ENCODE peak calls at places on chromosome 7, in nine cellular contexts. One of them, this sample, is unnamed.

GRCh38 chr7:537911-538634 is 18.4 kb upstream of the PDGFA start:
- DNase-seq in HCT116: peak; percentile 83
- DNase-seq in stomach: peak; percentile 73
- DNase-seq in HepG2: peak; percentile 81
- DNase-seq in spleen: peak; percentile 89
- DNase-seq in breast epithelium: no peak
- DNase-seq in K562: no peak
- DNase-seq in suprapubic skin: no peak
- DNase-seq in transverse colon: peak; percentile 93
- DNase-seq in this sample: no peak

GRCh38 chr7:51647486-51647885 is 330.9 kb upstream of the COBL start:
- DNase-seq in spleen: no peak
- DNase-seq in stomach: no peak
- DNase-seq in HCT116: no peak
- DNase-seq in breast epithelium: no peak
- DNase-seq in suprapubic skin: no peak
- DNase-seq in HepG2: no peak
- DNase-seq in K562: no peak
- DNase-seq in transverse colon: no peak
- DNase-seq in this sample: no peak

GRCh38 chr7:123433665-123434064 is 100.7 kb downstream of the IQUB start:
- DNase-seq in spleen: no peak
- DNase-seq in suprapubic skin: no peak
- DNase-seq in HCT116: no peak
- DNase-seq in stomach: no peak
- DNase-seq in breast epithelium: no peak
- DNase-seq in transverse colon: no peak
- DNase-seq in K562: no peak
- DNase-seq in HepG2: no peak
- DNase-seq in this sample: no peak

GRCh38 chr7:2668401-2668800 is 19.6 kb upstream of the AMZ1 start:
- DNase-seq in HCT116: no peak
- DNase-seq in HepG2: no peak
- DNase-seq in transverse colon: no peak
- DNase-seq in K562: no peak
- DNase-seq in stomach: no peak
- DNase-seq in breast epithelium: no peak
- DNase-seq in suprapubic skin: no peak
- DNase-seq in spleen: no peak
- DNase-seq in this sample: peak; percentile 77

GRCh38 chr7:101848168-101848951 is 30.9 kb downstream of the CUX1 start:
- DNase-seq in HCT116: no peak
- DNase-seq in breast epithelium: no peak
- DNase-seq in spleen: no peak
- DNase-seq in suprapubic skin: no peak
- DNase-seq in transverse colon: no peak
- DNase-seq in K562: no peak
- DNase-seq in HepG2: no peak
- DNase-seq in stomach: no peak
- DNase-seq in this sample: peak; percentile 37

GRCh38 chr7:74475243-74475986 is 21.7 kb downstream of the GTF2IRD1 start:
- DNase-seq in K562: no peak
- DNase-seq in HepG2: no peak
- DNase-seq in transverse colon: peak; percentile 45
- DNase-seq in spleen: no peak
- DNase-seq in stomach: peak; percentile 63
- DNase-seq in HCT116: no peak
- DNase-seq in breast epithelium: peak; percentile 79
- DNase-seq in suprapubic skin: no peak
- DNase-seq in this sample: no peak

GRCh38 chr7:2261611-2262010 is 19.6 kb downstream of the NUDT1 start:
- DNase-seq in HepG2: no peak
- DNase-seq in suprapubic skin: no peak
- DNase-seq in spleen: peak; percentile 82
- DNase-seq in transverse colon: no peak
- DNase-seq in breast epithelium: no peak
- DNase-seq in K562: no peak
- DNase-seq in stomach: no peak
- DNase-seq in HCT116: no peak
- DNase-seq in this sample: no peak

GRCh38 chr7:142298009-142298408 is 40.2 kb upstream of the PRSS58 start:
- DNase-seq in transverse colon: no peak
- DNase-seq in spleen: no peak
- DNase-seq in breast epithelium: no peak
- DNase-seq in K562: peak; percentile 25
- DNase-seq in HepG2: peak; percentile 9
- DNase-seq in suprapubic skin: no peak
- DNase-seq in HCT116: peak; percentile 31
- DNase-seq in stomach: no peak
- DNase-seq in this sample: no peak

GRCh38 chr7:45726883-45727282 is 146.0 kb downstream of the CCDC201 start:
- DNase-seq in spleen: peak; percentile 68
- DNase-seq in transverse colon: no peak
- DNase-seq in HCT116: no peak
- DNase-seq in suprapubic skin: no peak
- DNase-seq in stomach: no peak
- DNase-seq in K562: no peak
- DNase-seq in HepG2: no peak
- DNase-seq in breast epithelium: no peak
- DNase-seq in this sample: no peak

GRCh38 chr7:87935373-87935706 is 1.3 kb downstream of the ADAM22 start:
- DNase-seq in HepG2: no peak
- DNase-seq in breast epithelium: no peak
- DNase-seq in suprapubic skin: no peak
- DNase-seq in HCT116: no peak
- DNase-seq in K562: no peak
- DNase-seq in spleen: no peak
- DNase-seq in transverse colon: no peak
- DNase-seq in stomach: no peak
- DNase-seq in this sample: no peak

GRCh38 chr7:115471891-115472290 is 550.0 kb downstream of the MDFIC start:
- DNase-seq in spleen: no peak
- DNase-seq in suprapubic skin: no peak
- DNase-seq in transverse colon: no peak
- DNase-seq in HCT116: no peak
- DNase-seq in HepG2: no peak
- DNase-seq in breast epithelium: no peak
- DNase-seq in stomach: no peak
- DNase-seq in K562: no peak
- DNase-seq in this sample: no peak

GRCh38 chr7:918441-919113 is 35.9 kb downstream of the ADAP1 start:
- DNase-seq in HCT116: no peak
- DNase-seq in stomach: no peak
- DNase-seq in HepG2: no peak
- DNase-seq in suprapubic skin: peak; percentile 45
- DNase-seq in breast epithelium: peak; percentile 50
- DNase-seq in K562: no peak
- DNase-seq in spleen: peak; percentile 67
- DNase-seq in transverse colon: peak; percentile 7
- DNase-seq in this sample: peak; percentile 57

GRCh38 chr7:10973942-10974716 is 457 bp downstream of the PHF14 start:
- DNase-seq in breast epithelium: no peak
- DNase-seq in stomach: peak; percentile 28
- DNase-seq in HCT116: no peak
- DNase-seq in suprapubic skin: peak; percentile 73
- DNase-seq in transverse colon: peak; percentile 37
- DNase-seq in HepG2: peak; percentile 12
- DNase-seq in K562: peak; percentile 44
- DNase-seq in spleen: peak; percentile 89
- DNase-seq in this sample: no peak

GRCh38 chr7:2529161-2530075 is 9.8 kb downstream of the LFNG start:
- DNase-seq in transverse colon: peak; percentile 68
- DNase-seq in K562: no peak
- DNase-seq in HCT116: no peak
- DNase-seq in breast epithelium: no peak
- DNase-seq in HepG2: no peak
- DNase-seq in spleen: peak; percentile 98
- DNase-seq in stomach: peak; percentile 63
- DNase-seq in suprapubic skin: no peak
- DNase-seq in this sample: peak; percentile 88

GRCh38 chr7:44196450-44196872 is 4.3 kb upstream of the YKT6 start:
- DNase-seq in stomach: no peak
- DNase-seq in HepG2: peak; percentile 21
- DNase-seq in transverse colon: no peak
- DNase-seq in suprapubic skin: no peak
- DNase-seq in breast epithelium: no peak
- DNase-seq in HCT116: peak; percentile 47
- DNase-seq in spleen: no peak
- DNase-seq in K562: peak; percentile 71
- DNase-seq in this sample: peak; percentile 67

GRCh38 chr7:114889646-114890285 is 32.1 kb upstream of the MDFIC start:
- DNase-seq in breast epithelium: no peak
- DNase-seq in HepG2: peak; percentile 1
- DNase-seq in HCT116: peak; percentile 97
- DNase-seq in stomach: no peak
- DNase-seq in spleen: no peak
- DNase-seq in transverse colon: no peak
- DNase-seq in K562: no peak
- DNase-seq in suprapubic skin: no peak
- DNase-seq in this sample: no peak

GRCh38 chr7:127437772-127438330 is 45.3 kb upstream of the ZNF800 start:
- DNase-seq in breast epithelium: no peak
- DNase-seq in suprapubic skin: no peak
- DNase-seq in HepG2: no peak
- DNase-seq in K562: no peak
- DNase-seq in transverse colon: no peak
- DNase-seq in stomach: no peak
- DNase-seq in HCT116: no peak
- DNase-seq in spleen: no peak
- DNase-seq in this sample: no peak
- TF ChIP-seq POLR2AphosphoS5 in breast epithelium: no peak
- TF ChIP-seq POLR2AphosphoS5 in suprapubic skin: no peak
- TF ChIP-seq POLR2AphosphoS5 in HepG2: no peak
- TF ChIP-seq POLR2AphosphoS5 in K562: no peak
- TF ChIP-seq POLR2AphosphoS5 in transverse colon: no peak
- TF ChIP-seq POLR2AphosphoS5 in stomach: no peak
- TF ChIP-seq POLR2AphosphoS5 in HCT116: no peak
- TF ChIP-seq POLR2AphosphoS5 in spleen: no peak
- TF ChIP-seq POLR2AphosphoS5 in this sample: no peak

GRCh38 chr7:121306565-121306964 is 22.2 kb upstream of the WNT16 start:
- DNase-seq in breast epithelium: no peak
- DNase-seq in spleen: no peak
- DNase-seq in transverse colon: no peak
- DNase-seq in suprapubic skin: no peak
- DNase-seq in K562: no peak
- DNase-seq in stomach: no peak
- DNase-seq in HepG2: no peak
- DNase-seq in HCT116: no peak
- DNase-seq in this sample: no peak

GRCh38 chr7:121303422-121304171 is 25.2 kb upstream of the WNT16 start:
- DNase-seq in transverse colon: no peak
- DNase-seq in HepG2: no peak
- DNase-seq in suprapubic skin: no peak
- DNase-seq in K562: no peak
- DNase-seq in HCT116: no peak
- DNase-seq in stomach: no peak
- DNase-seq in breast epithelium: no peak
- DNase-seq in spleen: no peak
- DNase-seq in this sample: no peak

GRCh38 chr7:121304259-121304658 is 24.5 kb upstream of the WNT16 start:
- DNase-seq in breast epithelium: no peak
- DNase-seq in stomach: no peak
- DNase-seq in suprapubic skin: no peak
- DNase-seq in spleen: no peak
- DNase-seq in K562: no peak
- DNase-seq in HepG2: no peak
- DNase-seq in HCT116: no peak
- DNase-seq in transverse colon: no peak
- DNase-seq in this sample: no peak

GRCh38 chr7:121307021-121307575 is 21.7 kb upstream of the WNT16 start:
- DNase-seq in spleen: no peak
- DNase-seq in K562: no peak
- DNase-seq in HCT116: no peak
- DNase-seq in HepG2: no peak
- DNase-seq in breast epithelium: no peak
- DNase-seq in stomach: no peak
- DNase-seq in transverse colon: no peak
- DNase-seq in suprapubic skin: no peak
- DNase-seq in this sample: no peak

GRCh38 chr7:121305109-121305508 is 23.7 kb upstream of the WNT16 start:
- DNase-seq in spleen: no peak
- DNase-seq in transverse colon: no peak
- DNase-seq in breast epithelium: no peak
- DNase-seq in HCT116: no peak
- DNase-seq in stomach: no peak
- DNase-seq in HepG2: no peak
- DNase-seq in suprapubic skin: no peak
- DNase-seq in K562: no peak
- DNase-seq in this sample: no peak
- H3K4me1 ChIP-seq in spleen: no peaks in the 10 kb centered on the region
- H3K4me1 ChIP-seq in transverse colon: peaks cover 4% of the 10 kb centered on the region
- H3K4me1 ChIP-seq in breast epithelium: no peaks in the 10 kb centered on the region
- H3K4me1 ChIP-seq in HCT116: peaks cover 75% of the 10 kb centered on the region
- H3K4me1 ChIP-seq in stomach: no peaks in the 10 kb centered on the region
- H3K4me1 ChIP-seq in HepG2: no peaks in the 10 kb centered on the region
- H3K4me1 ChIP-seq in suprapubic skin: peaks cover 23% of the 10 kb centered on the region
- H3K4me1 ChIP-seq in K562: no peaks in the 10 kb centered on the region
- H3K4me1 ChIP-seq in this sample: no peaks in the 10 kb centered on the region

DNA sequence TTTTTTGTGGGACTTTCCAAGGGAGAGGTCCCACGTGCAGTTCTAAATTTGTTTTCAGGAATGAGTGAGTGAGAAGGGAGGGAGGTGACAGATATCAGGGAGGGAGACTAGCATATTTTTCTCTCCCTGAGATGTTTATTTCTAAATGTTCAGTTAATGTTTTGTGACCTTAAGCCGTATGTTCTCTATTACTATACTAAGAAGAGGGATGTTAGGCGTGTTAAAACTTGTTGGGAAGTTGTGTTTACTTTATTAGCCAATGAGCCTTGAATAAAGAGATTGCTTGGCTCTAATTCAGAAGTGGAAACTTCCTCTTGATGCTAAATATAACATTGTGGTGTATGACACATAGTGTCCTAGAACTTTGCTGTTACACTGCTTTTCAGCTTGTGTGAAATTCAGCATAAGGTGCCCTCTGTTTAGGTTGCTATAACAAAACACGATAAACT is 37.3 kb downstream of the DNAH11 start:
- DNase-seq in spleen: no peak
- DNase-seq in HCT116: no peak
- DNase-seq in suprapubic skin: no peak
- DNase-seq in stomach: no peak
- DNase-seq in HepG2: no peak
- DNase-seq in K562: no peak
- DNase-seq in transverse colon: no peak
- DNase-seq in breast epithelium: no peak
- DNase-seq in this sample: no peak
- TF ChIP-seq POLR2AphosphoS5 in spleen: no peak
- TF ChIP-seq POLR2AphosphoS5 in HCT116: no peak
- TF ChIP-seq POLR2AphosphoS5 in suprapubic skin: no peak
- TF ChIP-seq POLR2AphosphoS5 in stomach: no peak
- TF ChIP-seq POLR2AphosphoS5 in HepG2: no peak
- TF ChIP-seq POLR2AphosphoS5 in K562: no peak
- TF ChIP-seq POLR2AphosphoS5 in transverse colon: no peak
- TF ChIP-seq POLR2AphosphoS5 in breast epithelium: no peak
- TF ChIP-seq POLR2AphosphoS5 in this sample: no peak

DNA sequence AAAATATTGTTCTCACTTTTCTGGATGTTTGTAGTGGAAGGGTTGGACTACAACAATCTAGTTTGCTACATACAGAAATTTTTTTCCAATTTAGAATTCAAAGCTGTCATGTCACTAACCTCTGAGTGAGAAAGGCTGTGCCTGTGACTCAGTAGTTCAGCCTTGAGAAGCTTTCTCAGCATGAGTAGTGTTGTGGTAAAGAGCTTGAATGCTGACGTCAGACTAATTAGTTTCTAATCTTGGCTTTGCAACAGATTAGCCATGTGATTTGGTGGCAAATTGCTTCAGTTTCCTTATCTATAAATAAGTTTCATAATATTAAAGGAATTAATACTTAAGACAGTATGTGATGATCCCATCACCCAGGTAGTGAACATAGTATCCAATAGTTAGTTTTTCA is 83.8 kb downstream of the ABCA13 start:
- DNase-seq in stomach: no peak
- DNase-seq in suprapubic skin: no peak
- DNase-seq in spleen: no peak
- DNase-seq in transverse colon: no peak
- DNase-seq in HepG2: no peak
- DNase-seq in K562: no peak
- DNase-seq in breast epithelium: no peak
- DNase-seq in HCT116: no peak
- DNase-seq in this sample: no peak
- H3K4me1 ChIP-seq in stomach: no peaks in the 10 kb centered on the region
- H3K4me1 ChIP-seq in suprapubic skin: no peaks in the 10 kb centered on the region
- H3K4me1 ChIP-seq in spleen: no peaks in the 10 kb centered on the region
- H3K4me1 ChIP-seq in transverse colon: no peaks in the 10 kb centered on the region
- H3K4me1 ChIP-seq in HepG2: no peaks in the 10 kb centered on the region
- H3K4me1 ChIP-seq in K562: no peaks in the 10 kb centered on the region
- H3K4me1 ChIP-seq in breast epithelium: no peaks in the 10 kb centered on the region
- H3K4me1 ChIP-seq in HCT116: no peaks in the 10 kb centered on the region
- H3K4me1 ChIP-seq in this sample: no peaks in the 10 kb centered on the region

This sample was measured in sigmoid colon.